ENCODE peak calls at places on chromosomes 13 and 19, in nine cellular contexts. B is stimulated activated CD4-positive, alpha-beta T cell treated with anti-CD3 and anti-CD28 coated beads, Interleukin-15, amount 100 ng/mL, for 1 hour; X is AG08396; L is naive thymus-derived CD4-positive, alpha-beta T cell; D is mucosa of descending colon; J is type B pancreatic cell; F is stimulated activated CD8-positive, alpha-beta memory T cell treated with anti-CD3 and anti-CD28 coated beads, Interleukin-7, amount 100 ng/mL, for 48 hours; K is HT-29; A is brain microvascular endothelial cell. V is an unnamed sample.

GRCh38 chr13:35881360-35881759 is 249.8 kb downstream of the DCLK1 start:
- DNase-seq in X (no peak), K (no peak), A (no peak), J (no peak), B (no peak), D (no peak), L (no peak), F (no peak), V (no peak)

GRCh38 chr13:42892760-42893159 is 99.3 kb downstream of the EPSTI1 start:
- DNase-seq in J (no peak), D (no peak), F (no peak), B (no peak), A (peak; percentile 11), X (no peak), L (no peak), K (no peak), V (peak; percentile 82)

GRCh38 chr19:56547535-56547934 is 8.8 kb downstream of the ZFP28 start:
- DNase-seq in K (no peak), J (no peak), A (no peak), B (no peak), D (no peak), L (no peak), X (no peak), F (no peak), V (no peak)

GRCh38 chr13:54241719-54242118 is 1213.1 kb downstream of the OLFM4 start:
- DNase-seq in F (no peak), L (no peak), K (no peak), J (no peak), X (no peak), D (no peak), B (no peak), A (no peak), V (no peak)

GRCh38 chr19:46860846-46861690 is at the start of gene ARHGAP35:
- DNase-seq in B (no peak), A (no peak), J (no peak), D (peak; percentile 47), K (no peak), X (peak; percentile 93), L (no peak), F (no peak), V (peak; percentile 76)

GRCh38 chr19:41356984-41357739 is 3.4 kb upstream of the TGFB1 start:
- DNase-seq in L (no peak), D (no peak), J (no peak), K (no peak), X (no peak), F (no peak), B (no peak), A (no peak), V (no peak)

GRCh38 chr13:50393641-50394040 is 378.4 kb downstream of the KCNRG start:
- DNase-seq in J (no peak), L (no peak), A (peak; percentile 67), X (no peak), F (no peak), K (no peak), B (no peak), D (no peak), V (no peak)

GRCh38 chr19:28318469-28319179 is 894.3 kb downstream of the UQCRFS1 start:
- DNase-seq in F (no peak), L (no peak), K (no peak), J (no peak), B (no peak), D (no peak), A (no peak), X (no peak), V (no peak)

GRCh38 chr13:25018729-25019115 is 77.2 kb upstream of the PABPC3 start:
- DNase-seq in D (peak; percentile 32), J (no peak), F (no peak), B (no peak), L (no peak), A (no peak), X (no peak), K (no peak), V (no peak)

GRCh38 chr13:113741101-113741731 is 17.8 kb upstream of the TMEM255B start:
- DNase-seq in K (no peak), B (no peak), X (no peak), F (no peak), L (no peak), A (no peak), J (no peak), D (no peak), V (no peak)

GRCh38 chr13:80340643-80341097 is 256 bp downstream of the SPRY2 start:
- DNase-seq in J (no peak), K (peak; percentile 71), B (no peak), A (peak; percentile 41), D (no peak), X (no peak), L (no peak), F (no peak), V (peak; percentile 74)

GRCh38 chr13:98315466-98315865 is 138.4 kb upstream of the RNF113B start:
- DNase-seq in L (no peak), X (no peak), K (peak; percentile 31), J (no peak), A (peak; percentile 58), F (no peak), D (no peak), B (no peak), V (peak; percentile 38)

GRCh38 chr13:26605845-26606244 is 48.4 kb downstream of the WASF3 start:
- DNase-seq in A (no peak), K (peak; percentile 65), B (no peak), D (no peak), J (no peak), F (no peak), X (no peak), L (no peak), V (no peak)

GRCh38 chr13:62142048-62142447 is 726.4 kb upstream of the PCDH20 start:
- DNase-seq in B (no peak), K (no peak), D (no peak), F (no peak), A (no peak), L (no peak), X (no peak), J (no peak), V (no peak)

GRCh38 chr13:20503088-20504083 is 22.3 kb downstream of the CRYL1 start:
- DNase-seq in K (no peak), A (no peak), L (no peak), X (no peak), J (no peak), B (no peak), D (no peak), F (no peak), V (no peak)

GRCh38 chr19:33953023-33953422 is 156.4 kb downstream of the KCTD15 start:
- DNase-seq in L (no peak), X (no peak), B (no peak), D (no peak), A (no peak), K (no peak), F (no peak), J (peak; percentile 43), V (no peak)